ENCODE peak calls at places on chromosomes 16 and 17, in four cellular contexts. P, B, H and S are unnamed samples.

GRCh38 chr17:60390223-60390622 is 1.7 kb downstream of the USP32 start:
- DNase-seq in B (no peak), P (no peak), H (no peak), S (peak)

GRCh38 chr17:66580601-66581385 is 254.1 kb upstream of the CACNG5 start:
- DNase-seq in P (no peak), B (peak), H (no peak), S (peak)

GRCh38 chr17:17819561-17819995 is 17.2 kb downstream of the SREBF1 start:
- DNase-seq in B (no peak), P (peak), H (no peak), S (peak)

GRCh38 chr16:67370686-67371085 is 22.6 kb downstream of the TPPP3 start:
- DNase-seq in B (no peak), H (no peak), P (no peak), S (no peak)

GRCh38 chr17:2835791-2836190 is 39.6 kb downstream of the RAP1GAP2 start:
- DNase-seq in B (no peak), H (no peak), P (no peak), S (no peak)

GRCh38 chr17:73571524-73572130 is 72.6 kb downstream of the SDK2 start:
- DNase-seq in H (no peak), B (no peak), P (no peak), S (no peak)

GRCh38 chr17:69069289-69069688 is 8.6 kb upstream of the ABCA9 start:
- DNase-seq in B (no peak), H (no peak), P (no peak), S (peak)

GRCh38 chr17:19410875-19411291 is at the start of gene RNF112:
- DNase-seq in B (peak), H (no peak), P (no peak), S (peak)

GRCh38 chr16:58511933-58512815 is 3.1 kb upstream of the SETD6 start:
- DNase-seq in B (peak), P (no peak), H (peak), S (peak)

GRCh38 chr16:48383877-48384304 is 1.3 kb downstream of the SIAH1 start:
- DNase-seq in P (no peak), H (no peak), B (peak), S (no peak)

GRCh38 chr16:65878347-65878746 is 488.1 kb upstream of the CDH5 start:
- DNase-seq in P (no peak), B (no peak), H (no peak), S (no peak)

GRCh38 chr16:65876624-65877023 is 489.9 kb upstream of the CDH5 start:
- DNase-seq in B (no peak), P (no peak), H (no peak), S (no peak)

GRCh38 chr16:65875362-65876199 is 490.9 kb upstream of the CDH5 start:
- DNase-seq in B (no peak), H (no peak), P (no peak), S (peak)

GRCh38 chr16:65876200-65876498 is 490.3 kb upstream of the CDH5 start:
- DNase-seq in B (no peak), H (no peak), P (no peak), S (no peak)
- TF ChIP-seq NRF1 in B (no peak), H (no peak), P (no peak), S (no peak)

DNA sequence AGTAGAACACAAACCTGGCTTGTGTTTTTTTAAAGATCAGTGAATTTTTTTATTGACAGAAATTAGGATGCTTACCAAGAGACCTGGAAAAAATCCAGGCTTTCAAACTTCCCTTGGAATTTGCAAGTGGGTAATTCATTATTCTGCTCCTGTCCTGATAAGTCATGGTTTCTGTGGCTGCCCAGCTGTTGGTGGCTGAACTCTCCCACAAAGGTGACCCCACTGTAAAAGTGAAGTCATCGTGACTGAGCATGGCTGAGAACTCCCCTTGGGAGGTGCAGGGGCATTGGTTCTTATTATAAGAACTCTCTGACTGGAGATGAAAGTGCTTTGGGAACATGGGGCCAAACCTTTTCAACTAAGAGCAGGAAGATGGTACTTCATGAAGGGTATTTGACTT is 46.6 kb upstream of the TANC2 start:
- DNase-seq in P (no peak), B (peak), H (no peak), S (no peak)
- TF ChIP-seq YY1 in P (no peak), B (no peak), H (no peak), S (no peak)

GRCh38 chr16:779561-779960 is 8.6 kb downstream of the RPUSD1 start:
- DNase-seq in P (no peak), B (no peak), H (no peak), S (no peak)
- H2AFZ ChIP-seq in P (no peak), B (no peak), H (no peak), S (no peak)

DNA sequence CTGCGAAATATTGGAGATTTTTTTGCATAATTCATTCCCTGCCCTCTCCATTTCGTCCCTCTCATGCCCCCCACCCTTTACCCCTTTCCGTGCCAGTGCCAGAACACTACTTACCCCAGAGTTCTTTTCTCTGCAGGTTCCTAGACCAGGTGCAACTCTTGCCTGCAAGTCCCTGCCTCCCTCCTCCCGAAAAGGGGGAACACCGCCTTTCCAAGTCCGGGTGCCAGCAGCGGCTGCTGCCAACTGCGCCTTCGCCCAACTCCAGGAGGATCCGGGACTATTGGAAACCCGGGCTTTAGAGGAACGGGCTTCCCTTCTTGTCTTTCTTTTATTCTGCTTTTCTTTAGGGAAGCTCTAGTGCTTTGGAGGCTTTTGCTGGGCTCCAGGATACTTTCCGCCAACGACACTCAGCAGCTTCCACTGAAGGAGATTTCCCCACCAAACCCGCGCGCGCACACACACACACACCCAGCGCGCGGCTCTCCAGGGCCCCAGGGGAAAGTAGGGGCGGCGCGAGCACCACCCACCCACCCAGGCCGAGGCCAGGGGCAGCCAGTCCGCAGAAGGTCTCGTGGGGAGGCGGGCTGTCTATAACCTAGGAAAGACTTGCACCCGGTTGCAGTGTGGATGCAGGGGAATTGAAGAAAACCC is 770 bp upstream of the CA10 start:
- DNase-seq in P (no peak), H (no peak), B (no peak), S (peak)
- TF ChIP-seq NRF1 in P (no peak), H (no peak), B (no peak), S (no peak)

GRCh38 chr17:65121916-65122821 is 15.0 kb upstream of the RGS9 start:
- DNase-seq in H (no peak), P (peak), B (no peak), S (no peak)

GRCh38 chr17:65122836-65123756 is 14.1 kb upstream of the RGS9 start:
- DNase-seq in H (peak), P (peak), B (peak), S (peak)

GRCh38 chr17:65121368-65121767 is 15.8 kb upstream of the RGS9 start:
- DNase-seq in H (no peak), B (no peak), P (no peak), S (no peak)

DNA sequence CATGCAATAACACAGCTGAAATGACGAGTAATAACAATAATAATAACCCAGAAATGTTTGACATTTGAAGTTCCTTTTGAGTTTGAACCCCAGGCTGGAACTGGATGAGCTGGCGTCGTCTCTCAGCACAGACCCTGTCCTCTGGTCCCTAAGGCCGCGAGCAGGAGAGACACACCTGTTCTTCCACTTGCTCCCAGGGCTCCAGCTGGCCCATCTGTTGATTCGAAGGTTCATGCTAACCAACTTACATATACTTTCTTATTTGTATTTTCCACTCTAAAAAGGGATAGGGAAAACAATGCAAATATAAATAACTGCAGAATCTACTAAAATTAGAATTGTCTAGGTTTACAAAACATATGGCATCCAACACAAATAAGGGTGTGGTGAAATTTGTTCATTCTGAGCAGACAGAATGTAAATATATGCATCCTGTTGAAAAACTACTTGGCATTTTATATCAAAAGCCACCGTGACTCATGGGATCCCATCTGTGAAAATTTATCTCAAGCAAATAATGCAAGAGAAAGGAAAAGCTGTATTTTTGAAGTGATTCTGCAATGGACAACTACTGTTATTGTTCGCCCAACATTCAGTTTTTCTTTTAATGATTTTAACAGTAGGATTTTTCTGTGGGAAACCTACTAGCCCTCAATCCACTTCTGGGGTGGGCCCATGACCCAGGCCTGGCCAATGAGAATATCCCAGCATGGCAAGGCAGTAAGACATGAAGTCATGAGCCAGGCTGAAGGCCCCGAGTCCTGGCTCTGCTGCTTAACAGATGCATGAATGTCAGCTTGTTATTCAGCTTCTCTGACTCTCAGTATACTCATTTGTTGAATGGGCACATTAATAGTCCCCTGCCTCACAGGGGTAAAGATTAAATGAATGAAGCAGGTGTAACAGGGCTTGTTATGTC is 13.2 kb upstream of the RGS9 start:
- DNase-seq in H (no peak), B (no peak), P (no peak), S (no peak)
- TF ChIP-seq YY1 in H (no peak), B (no peak), P (no peak), S (no peak)

GRCh38 chr17:20775331-20775730 is 195.8 kb downstream of the CDRT15L2 start:
- DNase-seq in H (no peak), B (no peak), P (no peak), S (no peak)

GRCh38 chr17:20779521-20779920 is 200.0 kb downstream of the CDRT15L2 start:
- DNase-seq in P (no peak), H (no peak), B (no peak), S (no peak)

GRCh38 chr17:20771104-20771503 is 191.6 kb downstream of the CDRT15L2 start:
- DNase-seq in H (no peak), B (no peak), P (no peak), S (no peak)

DNA sequence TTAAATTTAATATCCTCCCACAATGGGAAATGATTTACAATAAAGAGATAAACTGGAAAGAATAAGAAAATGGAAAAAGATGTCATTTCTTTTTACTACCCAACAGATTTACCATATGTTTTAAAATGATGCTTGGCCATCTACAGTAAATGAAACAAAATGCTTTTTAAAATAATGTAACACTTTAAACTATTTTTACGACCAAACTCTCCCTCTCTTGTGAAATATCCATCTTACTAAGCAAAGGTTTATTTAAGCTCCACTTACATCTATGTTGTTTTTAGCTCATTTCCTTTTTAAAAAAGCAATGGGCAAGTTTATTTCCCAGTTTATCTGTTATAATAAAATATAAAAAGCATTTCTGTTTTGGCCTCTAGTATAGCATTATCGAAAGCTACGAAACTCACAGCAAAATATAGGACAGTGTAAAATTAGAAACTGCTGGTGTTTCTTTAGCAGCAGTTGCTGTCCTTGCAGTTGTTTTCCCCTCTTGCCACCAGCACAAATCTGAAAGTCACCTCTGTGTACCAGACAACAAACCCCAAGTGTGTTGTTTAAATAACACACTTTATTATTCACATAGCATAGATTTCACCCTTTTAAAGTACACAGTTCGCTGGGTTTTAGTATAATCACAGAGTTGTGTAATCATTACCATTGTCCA is 195.1 kb downstream of the CDRT15L2 start:
- DNase-seq in B (no peak), P (no peak), H (no peak), S (no peak)
- H2AFZ ChIP-seq in B (no peak), P (no peak), H (no peak), S (no peak)

GRCh38 chr17:40022497-40022896 is 7.3 kb downstream of the CSF3 start:
- DNase-seq in H (no peak), B (no peak), P (no peak), S (no peak)
- TF ChIP-seq NRF1 in H (no peak), B (no peak), P (no peak), S (no peak)